ENCODE peak calls at places on chromosome 4, in five cellular contexts. F, L, Q, B and G are unnamed samples.

GRCh38 chr4:53365121-53365485 is 758 bp downstream of the SCFD2 start:
- DNase-seq in B (peak), L (no peak), Q (peak), F (no peak), G (no peak)

GRCh38 chr4:2745981-2746806 is 9.9 kb downstream of the TNIP2 start:
- DNase-seq in Q (peak), L (peak), B (peak), F (peak), G (peak)

GRCh38 chr4:159077702-159078495 is 25.0 kb upstream of the RAPGEF2 start:
- DNase-seq in L (no peak), F (no peak), B (peak), Q (no peak), G (no peak)

GRCh38 chr4:175419120-175419774 is 392.8 kb downstream of the GPM6A start:
- DNase-seq in Q (no peak), F (no peak), B (peak), L (no peak), G (no peak)

GRCh38 chr4:140326395-140326993 is 47.0 kb upstream of the SCOC start:
- DNase-seq in F (no peak), Q (peak), L (no peak), B (peak), G (no peak)

GRCh38 chr4:681736-682451 is 7.1 kb downstream of the SLC49A3 start:
- DNase-seq in F (no peak), B (no peak), L (peak), Q (no peak), G (peak)

GRCh38 chr4:181030961-181031360 is 1212.2 kb upstream of the TENM3 start:
- DNase-seq in B (peak), Q (no peak), F (no peak), L (no peak), G (no peak)

GRCh38 chr4:143773998-143774898 is 73.8 kb upstream of the FREM3 start:
- DNase-seq in L (peak), F (peak), B (peak), Q (peak), G (peak)

GRCh38 chr4:177001271-177002175 is 208.8 kb upstream of the VEGFC start:
- DNase-seq in Q (peak), F (no peak), L (no peak), B (peak), G (no peak)

GRCh38 chr4:153205028-153205648 is 895 bp downstream of the TRIM2 start:
- DNase-seq in B (no peak), Q (no peak), L (peak), F (peak), G (peak)

GRCh38 chr4:166259081-166259480 is 386.0 kb downstream of the TLL1 start:
- DNase-seq in L (no peak), Q (no peak), B (no peak), F (no peak), G (no peak)
- H3K4me3 ChIP-seq in L (no peak), Q (no peak), B (no peak), F (no peak), G (no peak)

GRCh38 chr4:39529534-39529933 is 2.3 kb upstream of the UGDH start:
- DNase-seq in F (no peak), L (no peak), B (no peak), Q (no peak), G (no peak)
- H3K4me3 ChIP-seq in F (no peak), L (no peak), B (no peak), Q (no peak), G (no peak)

GRCh38 chr4:8592366-8593267 is at the start of gene CPZ:
- DNase-seq in L (no peak), F (no peak), Q (no peak), B (no peak), G (no peak)
- H3K4me3 ChIP-seq in L (no peak), F (no peak), Q (no peak), B (no peak), G (no peak)

DNA sequence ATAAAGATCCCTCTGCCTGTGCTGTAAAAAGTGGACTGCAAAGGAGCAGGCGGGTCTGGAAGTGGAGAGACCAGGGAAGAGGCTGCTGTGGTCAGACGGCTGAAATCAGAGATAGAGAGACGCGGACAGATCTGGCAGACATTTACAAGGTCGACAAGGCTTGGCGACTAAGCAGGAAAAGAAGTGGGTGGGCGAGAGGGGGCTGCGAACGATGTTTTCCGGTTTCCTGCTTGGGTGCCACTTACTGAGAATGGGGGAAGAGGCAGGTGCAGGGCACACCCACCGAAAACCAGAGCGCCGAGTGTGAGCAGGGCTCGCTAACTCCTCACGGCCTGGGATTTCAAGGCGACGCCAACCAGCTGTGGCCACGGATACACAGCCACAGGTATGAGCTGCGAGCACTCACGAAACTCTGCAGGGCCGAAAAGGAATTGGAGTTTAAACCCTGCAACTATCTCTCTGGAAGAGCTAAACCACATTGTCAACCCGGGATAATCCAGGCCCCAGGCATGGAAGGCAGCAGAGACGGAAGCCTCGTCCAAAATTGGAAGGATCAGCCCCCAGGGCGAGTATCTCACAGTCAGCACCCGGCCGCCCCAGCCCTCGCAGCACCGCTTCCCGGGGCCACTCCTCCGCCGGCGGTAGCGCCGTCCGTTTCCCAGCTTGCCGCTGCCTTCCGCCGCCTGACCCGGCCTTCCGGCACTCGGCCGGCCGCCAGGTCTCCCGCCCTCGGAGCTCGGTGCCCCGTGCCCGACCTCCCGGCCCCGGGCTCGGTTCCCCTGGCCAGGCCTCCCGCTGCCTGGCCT is 824 bp downstream of the CASP3 start:
- DNase-seq in Q (peak), B (peak), L (peak), F (peak), G (peak)
- H3K4me3 ChIP-seq in Q (peak), B (peak), L (peak), F (peak), G (peak)

GRCh38 chr4:16827045-16827444 is 71.4 kb downstream of the LDB2 start:
- DNase-seq in Q (no peak), F (no peak), B (no peak), L (no peak), G (no peak)

GRCh38 chr4:16824278-16824806 is 74.1 kb downstream of the LDB2 start:
- DNase-seq in F (no peak), Q (no peak), B (no peak), L (no peak), G (no peak)

GRCh38 chr4:16827762-16828724 is 70.4 kb downstream of the LDB2 start:
- DNase-seq in B (no peak), Q (no peak), F (no peak), L (no peak), G (no peak)

GRCh38 chr4:16830081-16830480 is 68.4 kb downstream of the LDB2 start:
- DNase-seq in B (no peak), L (no peak), F (no peak), Q (no peak), G (no peak)

GRCh38 chr4:16826397-16826910 is 72.0 kb downstream of the LDB2 start:
- DNase-seq in Q (no peak), F (no peak), L (no peak), B (no peak), G (no peak)
- H3K4me3 ChIP-seq in Q (no peak), F (no peak), L (no peak), B (no peak), G (no peak)

GRCh38 chr4:112704322-112704721 is 67.4 kb downstream of the LARP7 start:
- DNase-seq in F (no peak), Q (no peak), L (no peak), B (no peak), G (no peak)

GRCh38 chr4:112704991-112705845 is 68.3 kb downstream of the LARP7 start:
- DNase-seq in B (peak), Q (no peak), L (peak), F (no peak), G (peak)

GRCh38 chr4:112706840-112707207 is 69.9 kb downstream of the LARP7 start:
- DNase-seq in F (no peak), L (no peak), B (no peak), Q (no peak), G (no peak)

GRCh38 chr4:112702892-112703291 is 65.9 kb downstream of the LARP7 start:
- DNase-seq in L (no peak), Q (no peak), F (no peak), B (no peak), G (no peak)

DNA sequence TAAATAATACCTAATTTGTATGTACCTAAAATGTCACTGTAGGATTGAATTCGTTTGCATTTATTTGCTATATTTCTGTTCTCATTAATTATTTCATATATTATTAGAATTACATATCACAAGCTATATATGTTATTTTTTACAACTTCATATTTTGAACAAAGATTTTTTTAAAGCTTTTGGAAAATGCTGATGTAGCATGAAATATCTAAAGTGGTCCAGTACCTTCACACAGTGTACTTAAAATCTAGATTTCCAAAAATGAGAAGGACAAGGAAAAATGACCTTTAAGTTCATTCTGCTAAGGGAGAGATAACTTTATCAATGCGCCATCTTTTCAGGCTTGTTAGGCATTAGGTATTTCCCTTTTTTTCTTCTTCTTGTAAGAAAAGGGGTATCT is 71.8 kb downstream of the LARP7 start:
- DNase-seq in F (no peak), L (no peak), B (no peak), Q (no peak), G (no peak)
- H3K4me3 ChIP-seq in F (no peak), L (no peak), B (no peak), Q (no peak), G (no peak)